ENCODE peak calls at places on chromosomes 16 and 17, in four cellular contexts. R is tibial nerve, F is brain microvascular endothelial cell, W is HL-60. J is an unnamed sample.

GRCh38 chr16:55351936-55352335 is 27.9 kb downstream of the IRX6 start:
- DNase-seq in R (no peak), F (no peak), W (no peak), J (no peak)

GRCh38 chr16:52497067-52497816 is 49.7 kb downstream of the TOX3 start:
- DNase-seq in R (no peak), F (no peak), W (no peak), J (no peak)

GRCh38 chr16:11318817-11319216 is 26.4 kb upstream of the RMI2 start:
- DNase-seq in R (no peak), F (no peak), W (no peak), J (no peak)

GRCh38 chr17:41392278-41392677 is 5.1 kb downstream of the KRT31 start:
- DNase-seq in R (no peak), F (no peak), W (no peak), J (no peak)

GRCh38 chr17:199195-199604 is 17.8 kb upstream of the DOC2B start:
- DNase-seq in R (no peak), F (no peak), W (no peak), J (no peak)

GRCh38 chr17:44959821-44960523 is 8.1 kb downstream of the C1QL1 start:
- DNase-seq in R (no peak), F (no peak), W (no peak), J (no peak)

GRCh38 chr17:81551458-81552243 is 502 bp downstream of the FAAP100 start:
- DNase-seq in R (no peak), F (no peak), W (peak), J (no peak)

GRCh38 chr17:70484050-70484449 is 314.7 kb downstream of the KCNJ2 start:
- DNase-seq in R (no peak), F (no peak), W (no peak), J (no peak)

GRCh38 chr16:85923153-85924021 is 24.4 kb downstream of the IRF8 start:
- DNase-seq in R (no peak), F (peak), W (no peak), J (peak)

GRCh38 chr17:49952912-49953497 is 16.0 kb upstream of the DLX4 start:
- DNase-seq in R (no peak), F (no peak), W (no peak), J (no peak)

GRCh38 chr16:49826515-49826914 is 29.4 kb downstream of the ZNF423 start:
- DNase-seq in R (no peak), F (no peak), W (no peak), J (no peak)

GRCh38 chr16:1533443-1533951 is at the start of gene TMEM204:
- DNase-seq in R (peak), F (peak), W (no peak), J (peak)

GRCh38 chr17:79788455-79788854 is 8.4 kb downstream of the CBX8 start:
- DNase-seq in R (no peak), F (no peak), W (no peak), J (no peak)

GRCh38 chr17:601462-602303 is 113.0 kb downstream of the VPS53 start:
- DNase-seq in R (no peak), F (no peak), W (no peak), J (peak)

GRCh38 chr17:50035421-50035879 is 20.5 kb upstream of the ITGA3 start:
- DNase-seq in R (no peak), F (no peak), W (no peak), J (no peak)

GRCh38 chr17:81703747-81704654 is 834 bp downstream of the MRPL12 start:
- DNase-seq in R (no peak), F (no peak), W (no peak), J (no peak)

GRCh38 chr17:51165680-51166197 is 472 bp upstream of the NME2 start:
- DNase-seq in R (no peak), F (no peak), W (no peak), J (no peak)

GRCh38 chr16:2520784-2521577 is 810 bp downstream of the AMDHD2 start:
- DNase-seq in R (no peak), F (no peak), W (no peak), J (no peak)

GRCh38 chr17:48307814-48308411 is 122.1 kb downstream of the SKAP1 start:
- DNase-seq in R (no peak), F (peak), W (no peak), J (peak)

GRCh38 chr17:48313096-48313495 is 116.9 kb downstream of the SKAP1 start:
- DNase-seq in R (no peak), F (no peak), W (no peak), J (no peak)

GRCh38 chr17:48308591-48308990 is 121.4 kb downstream of the SKAP1 start:
- DNase-seq in R (no peak), F (no peak), W (no peak), J (no peak)

GRCh38 chr17:48311324-48311723 is 118.7 kb downstream of the SKAP1 start:
- DNase-seq in R (no peak), F (no peak), W (no peak), J (no peak)

DNA sequence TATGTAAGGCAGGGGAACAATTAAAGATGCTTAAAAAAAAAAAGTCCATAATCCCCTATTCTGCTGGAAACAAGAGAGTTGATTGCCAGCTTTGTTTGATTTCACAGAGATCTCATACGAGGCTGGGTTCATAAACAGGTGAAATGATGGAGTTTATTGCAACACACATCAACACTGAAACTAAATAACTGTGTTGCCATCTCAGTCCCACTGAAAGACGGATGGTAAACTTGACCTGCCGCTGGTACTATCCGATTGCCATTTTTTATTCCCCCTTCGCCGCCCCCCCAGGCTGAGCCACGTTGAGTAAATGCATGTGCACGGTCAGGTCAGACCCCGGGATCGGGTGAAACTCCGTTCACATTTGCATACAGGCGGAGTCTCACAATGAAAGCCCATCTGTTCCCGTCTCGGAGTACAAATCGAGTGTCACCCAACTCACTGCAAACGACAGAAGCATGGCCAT is 119.2 kb downstream of the SKAP1 start:
- DNase-seq in R (no peak), F (no peak), W (no peak), J (no peak)
- H3K4me3 ChIP-seq in R (no peak), F (peak), W (no peak), J (no peak)

GRCh38 chr16:27318399-27319256 is 4.9 kb downstream of the IL4R start:
- DNase-seq in R (no peak), F (peak), W (peak), J (no peak)
- H3K27ac ChIP-seq in R (no peak), F (peak), W (peak), J (peak)

GRCh38 chr17:67058036-67058435 is 13.7 kb downstream of the CACNG1 start:
- DNase-seq in R (no peak), F (no peak), W (no peak), J (no peak)

GRCh38 chr17:67055811-67056745 is 11.7 kb downstream of the CACNG1 start:
- DNase-seq in R (no peak), F (no peak), W (no peak), J (no peak)

GRCh38 chr17:67063146-67063545 is 18.8 kb downstream of the CACNG1 start:
- DNase-seq in R (no peak), F (peak), W (no peak), J (peak)

GRCh38 chr17:67056746-67057490 is 12.6 kb downstream of the CACNG1 start:
- DNase-seq in R (no peak), F (no peak), W (no peak), J (no peak)

GRCh38 chr17:67059372-67059771 is 15.0 kb downstream of the CACNG1 start:
- DNase-seq in R (no peak), F (no peak), W (no peak), J (no peak)
- TF ChIP-seq CTCF in R (no peak), F (no peak), W (no peak), J (no peak)

GRCh38 chr17:40219073-40219860 is at the start of gene WIPF2:
- DNase-seq in R (peak), F (peak), W (peak), J (peak)

GRCh38 chr17:40218006-40218739 is 931 bp upstream of the WIPF2 start:
- DNase-seq in R (no peak), F (no peak), W (no peak), J (no peak)

GRCh38 chr17:40224707-40225092 is 5.6 kb downstream of the WIPF2 start:
- DNase-seq in R (peak), F (no peak), W (no peak), J (no peak)

DNA sequence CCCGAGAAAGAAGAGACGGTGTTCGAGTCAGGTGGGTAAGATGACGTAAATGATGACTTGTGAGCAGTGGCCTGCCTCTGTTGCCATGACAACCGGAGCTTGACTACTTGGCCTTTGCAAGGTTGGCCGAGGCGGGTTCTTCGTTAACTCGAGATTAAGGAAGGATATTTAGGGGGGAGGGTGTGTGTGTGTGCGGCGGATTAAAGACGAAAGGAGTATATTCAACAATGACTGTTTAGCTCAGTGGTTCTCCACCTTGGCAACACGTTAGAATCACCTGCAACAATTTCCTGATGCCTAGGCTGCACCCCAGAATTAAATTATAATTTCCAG is 398 bp upstream of the WIPF2 start:
- DNase-seq in R (peak), F (peak), W (peak), J (no peak)
- H3K4me3 ChIP-seq in R (peak), F (peak), W (peak), J (peak)

DNA sequence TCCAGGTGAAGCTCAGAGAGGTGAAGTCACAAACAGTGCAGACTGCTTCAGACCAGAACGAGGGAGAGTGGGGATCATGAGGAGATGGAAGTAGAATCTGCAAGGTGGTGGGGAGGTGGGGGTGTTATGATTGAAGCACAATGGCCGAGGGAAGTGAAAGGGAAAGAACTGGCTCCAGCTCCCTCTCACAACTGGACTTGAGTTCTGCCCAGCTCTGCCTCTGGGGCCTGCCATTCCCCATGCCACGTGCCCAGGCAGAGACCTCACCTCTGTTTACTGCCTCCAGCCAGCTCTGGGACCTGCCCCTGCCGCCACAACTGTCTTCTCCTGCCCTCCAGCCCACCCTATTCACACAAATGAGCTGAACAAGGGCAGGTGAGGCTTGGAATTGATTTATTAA is 2.5 kb downstream of the PNMT start:
- DNase-seq in R (no peak), F (no peak), W (no peak), J (no peak)
- H3K27ac ChIP-seq in R (no peak), F (no peak), W (no peak), J (no peak)

GRCh38 chr17:14061666-14062560 is 7.4 kb upstream of the COX10 start:
- DNase-seq in R (no peak), F (peak), W (no peak), J (peak)
- TF ChIP-seq CTCF in R (no peak), F (peak), W (no peak), J (peak)

J was measured in AG04450.